ENCODE peak calls at places on chromosomes 3 and 15, in ten cellular contexts. One of them, this sample, is unnamed.

GRCh38 chr15:91522609-91523332 is 330.7 kb upstream of the SLCO3A1 start:
- DNase-seq in fibroblast of pulmonary artery: peak
- DNase-seq in hippocampal formation: peak
- DNase-seq in posterior cingulate gyrus: peak
- DNase-seq in RCC 7860: peak
- DNase-seq in tibial artery: no peak
- DNase-seq in nephron progenitor cell: no peak
- DNase-seq in Karpas-422: no peak
- DNase-seq in neural progenitor cell: peak
- DNase-seq in NCI-H460: no peak
- DNase-seq in this sample: no peak

GRCh38 chr3:107997666-107998065 is 93.2 kb downstream of the CD47 start:
- DNase-seq in tibial artery: no peak
- DNase-seq in neural progenitor cell: no peak
- DNase-seq in RCC 7860: no peak
- DNase-seq in NCI-H460: no peak
- DNase-seq in posterior cingulate gyrus: no peak
- DNase-seq in nephron progenitor cell: no peak
- DNase-seq in fibroblast of pulmonary artery: no peak
- DNase-seq in hippocampal formation: no peak
- DNase-seq in Karpas-422: no peak
- DNase-seq in this sample: no peak

GRCh38 chr15:43189296-43189695 is 4.1 kb downstream of the CCNDBP1 start:
- DNase-seq in RCC 7860: no peak
- DNase-seq in posterior cingulate gyrus: no peak
- DNase-seq in nephron progenitor cell: no peak
- DNase-seq in fibroblast of pulmonary artery: no peak
- DNase-seq in tibial artery: no peak
- DNase-seq in hippocampal formation: no peak
- DNase-seq in Karpas-422: no peak
- DNase-seq in neural progenitor cell: no peak
- DNase-seq in NCI-H460: no peak
- DNase-seq in this sample: no peak

GRCh38 chr15:81334768-81335447 is 11.0 kb upstream of the STARD5 start:
- DNase-seq in fibroblast of pulmonary artery: peak
- DNase-seq in Karpas-422: no peak
- DNase-seq in NCI-H460: no peak
- DNase-seq in tibial artery: no peak
- DNase-seq in neural progenitor cell: no peak
- DNase-seq in posterior cingulate gyrus: no peak
- DNase-seq in RCC 7860: no peak
- DNase-seq in hippocampal formation: no peak
- DNase-seq in nephron progenitor cell: no peak
- DNase-seq in this sample: no peak

GRCh38 chr3:18499256-18499655 is 74.1 kb upstream of the SATB1 start:
- DNase-seq in Karpas-422: peak
- DNase-seq in tibial artery: no peak
- DNase-seq in NCI-H460: no peak
- DNase-seq in fibroblast of pulmonary artery: no peak
- DNase-seq in nephron progenitor cell: no peak
- DNase-seq in RCC 7860: no peak
- DNase-seq in hippocampal formation: no peak
- DNase-seq in posterior cingulate gyrus: no peak
- DNase-seq in neural progenitor cell: no peak
- DNase-seq in this sample: peak

GRCh38 chr3:195705081-195705991 is 15.4 kb upstream of the MUC20 start:
- DNase-seq in tibial artery: no peak
- DNase-seq in neural progenitor cell: no peak
- DNase-seq in NCI-H460: no peak
- DNase-seq in fibroblast of pulmonary artery: no peak
- DNase-seq in posterior cingulate gyrus: no peak
- DNase-seq in Karpas-422: peak
- DNase-seq in hippocampal formation: no peak
- DNase-seq in RCC 7860: no peak
- DNase-seq in nephron progenitor cell: no peak
- DNase-seq in this sample: no peak

GRCh38 chr15:90871097-90871715 is 2.8 kb downstream of the FURIN start:
- DNase-seq in neural progenitor cell: peak
- DNase-seq in NCI-H460: no peak
- DNase-seq in nephron progenitor cell: peak
- DNase-seq in Karpas-422: peak
- DNase-seq in posterior cingulate gyrus: no peak
- DNase-seq in RCC 7860: no peak
- DNase-seq in hippocampal formation: peak
- DNase-seq in tibial artery: no peak
- DNase-seq in fibroblast of pulmonary artery: no peak
- DNase-seq in this sample: peak

GRCh38 chr3:45441570-45442313 is 53.4 kb downstream of the LARS2 start:
- DNase-seq in nephron progenitor cell: no peak
- DNase-seq in fibroblast of pulmonary artery: no peak
- DNase-seq in tibial artery: no peak
- DNase-seq in posterior cingulate gyrus: no peak
- DNase-seq in neural progenitor cell: no peak
- DNase-seq in Karpas-422: no peak
- DNase-seq in hippocampal formation: no peak
- DNase-seq in RCC 7860: no peak
- DNase-seq in NCI-H460: no peak
- DNase-seq in this sample: no peak

GRCh38 chr3:15064299-15064834 is 748 bp downstream of the MRPS25 start:
- DNase-seq in tibial artery: no peak
- DNase-seq in NCI-H460: no peak
- DNase-seq in fibroblast of pulmonary artery: peak
- DNase-seq in RCC 7860: no peak
- DNase-seq in hippocampal formation: no peak
- DNase-seq in Karpas-422: peak
- DNase-seq in nephron progenitor cell: peak
- DNase-seq in neural progenitor cell: peak
- DNase-seq in posterior cingulate gyrus: no peak
- DNase-seq in this sample: no peak

GRCh38 chr15:77495806-77496589 is 75.3 kb downstream of the HMG20A start:
- DNase-seq in Karpas-422: no peak
- DNase-seq in NCI-H460: no peak
- DNase-seq in RCC 7860: no peak
- DNase-seq in hippocampal formation: no peak
- DNase-seq in posterior cingulate gyrus: peak
- DNase-seq in nephron progenitor cell: no peak
- DNase-seq in neural progenitor cell: peak
- DNase-seq in tibial artery: peak
- DNase-seq in fibroblast of pulmonary artery: peak
- DNase-seq in this sample: no peak

GRCh38 chr3:69658514-69658913 is 80.8 kb upstream of the MITF start:
- DNase-seq in hippocampal formation: no peak
- DNase-seq in NCI-H460: no peak
- DNase-seq in fibroblast of pulmonary artery: no peak
- DNase-seq in RCC 7860: no peak
- DNase-seq in Karpas-422: no peak
- DNase-seq in neural progenitor cell: no peak
- DNase-seq in tibial artery: no peak
- DNase-seq in nephron progenitor cell: no peak
- DNase-seq in posterior cingulate gyrus: no peak
- DNase-seq in this sample: no peak

GRCh38 chr3:44942202-44942921 is 33.6 kb downstream of the ZDHHC3 start:
- DNase-seq in posterior cingulate gyrus: no peak
- DNase-seq in neural progenitor cell: no peak
- DNase-seq in nephron progenitor cell: no peak
- DNase-seq in NCI-H460: no peak
- DNase-seq in Karpas-422: no peak
- DNase-seq in RCC 7860: peak
- DNase-seq in hippocampal formation: no peak
- DNase-seq in tibial artery: no peak
- DNase-seq in fibroblast of pulmonary artery: peak
- DNase-seq in this sample: no peak

GRCh38 chr15:92205255-92205739 is 188.4 kb upstream of the ST8SIA2 start:
- DNase-seq in Karpas-422: peak
- DNase-seq in NCI-H460: no peak
- DNase-seq in hippocampal formation: no peak
- DNase-seq in RCC 7860: no peak
- DNase-seq in tibial artery: no peak
- DNase-seq in nephron progenitor cell: no peak
- DNase-seq in fibroblast of pulmonary artery: no peak
- DNase-seq in posterior cingulate gyrus: peak
- DNase-seq in neural progenitor cell: peak
- DNase-seq in this sample: no peak

GRCh38 chr3:49940667-49941249 is 808 bp downstream of the RBM6 start:
- DNase-seq in Karpas-422: peak
- DNase-seq in fibroblast of pulmonary artery: no peak
- DNase-seq in NCI-H460: no peak
- DNase-seq in tibial artery: no peak
- DNase-seq in neural progenitor cell: no peak
- DNase-seq in hippocampal formation: no peak
- DNase-seq in nephron progenitor cell: no peak
- DNase-seq in posterior cingulate gyrus: no peak
- DNase-seq in RCC 7860: no peak
- DNase-seq in this sample: no peak

GRCh38 chr3:102069211-102069662 is 219.9 kb downstream of the NFKBIZ start:
- DNase-seq in hippocampal formation: no peak
- DNase-seq in tibial artery: no peak
- DNase-seq in posterior cingulate gyrus: no peak
- DNase-seq in NCI-H460: no peak
- DNase-seq in neural progenitor cell: no peak
- DNase-seq in fibroblast of pulmonary artery: peak
- DNase-seq in Karpas-422: no peak
- DNase-seq in nephron progenitor cell: no peak
- DNase-seq in RCC 7860: peak
- DNase-seq in this sample: no peak

GRCh38 chr3:187947927-187948682 is 202.8 kb upstream of the BCL6 start:
- DNase-seq in nephron progenitor cell: no peak
- DNase-seq in NCI-H460: no peak
- DNase-seq in RCC 7860: no peak
- DNase-seq in neural progenitor cell: no peak
- DNase-seq in fibroblast of pulmonary artery: no peak
- DNase-seq in Karpas-422: no peak
- DNase-seq in tibial artery: no peak
- DNase-seq in hippocampal formation: no peak
- DNase-seq in posterior cingulate gyrus: no peak
- DNase-seq in this sample: no peak

GRCh38 chr3:71658131-71658530 is 67.1 kb downstream of the EIF4E3 start:
- DNase-seq in posterior cingulate gyrus: peak
- DNase-seq in fibroblast of pulmonary artery: peak
- DNase-seq in tibial artery: peak
- DNase-seq in RCC 7860: no peak
- DNase-seq in Karpas-422: peak
- DNase-seq in nephron progenitor cell: no peak
- DNase-seq in NCI-H460: no peak
- DNase-seq in hippocampal formation: peak
- DNase-seq in neural progenitor cell: no peak
- DNase-seq in this sample: no peak

GRCh38 chr3:192816274-192816853 is 89.0 kb upstream of the FGF12 start:
- DNase-seq in tibial artery: no peak
- DNase-seq in RCC 7860: peak
- DNase-seq in nephron progenitor cell: peak
- DNase-seq in neural progenitor cell: peak
- DNase-seq in Karpas-422: peak
- DNase-seq in NCI-H460: peak
- DNase-seq in posterior cingulate gyrus: no peak
- DNase-seq in fibroblast of pulmonary artery: peak
- DNase-seq in hippocampal formation: no peak
- DNase-seq in this sample: no peak

GRCh38 chr3:40924559-40925058 is 274.7 kb upstream of the CTNNB1 start:
- DNase-seq in NCI-H460: no peak
- DNase-seq in neural progenitor cell: no peak
- DNase-seq in fibroblast of pulmonary artery: no peak
- DNase-seq in nephron progenitor cell: no peak
- DNase-seq in posterior cingulate gyrus: no peak
- DNase-seq in tibial artery: no peak
- DNase-seq in Karpas-422: no peak
- DNase-seq in RCC 7860: no peak
- DNase-seq in hippocampal formation: no peak
- DNase-seq in this sample: no peak

GRCh38 chr15:75211436-75212199 is 9.9 kb downstream of the C15orf39 start:
- DNase-seq in Karpas-422: no peak
- DNase-seq in RCC 7860: no peak
- DNase-seq in NCI-H460: no peak
- DNase-seq in posterior cingulate gyrus: no peak
- DNase-seq in fibroblast of pulmonary artery: no peak
- DNase-seq in hippocampal formation: no peak
- DNase-seq in nephron progenitor cell: no peak
- DNase-seq in neural progenitor cell: no peak
- DNase-seq in tibial artery: no peak
- DNase-seq in this sample: no peak

GRCh38 chr3:32961189-32961715 is 9.8 kb downstream of the CCR4 start:
- DNase-seq in RCC 7860: no peak
- DNase-seq in nephron progenitor cell: no peak
- DNase-seq in posterior cingulate gyrus: no peak
- DNase-seq in hippocampal formation: no peak
- DNase-seq in tibial artery: no peak
- DNase-seq in neural progenitor cell: no peak
- DNase-seq in NCI-H460: no peak
- DNase-seq in Karpas-422: no peak
- DNase-seq in fibroblast of pulmonary artery: no peak
- DNase-seq in this sample: no peak

GRCh38 chr3:52836471-52836845 is 1.6 kb upstream of the MUSTN1 start:
- DNase-seq in NCI-H460: no peak
- DNase-seq in hippocampal formation: no peak
- DNase-seq in posterior cingulate gyrus: no peak
- DNase-seq in Karpas-422: no peak
- DNase-seq in tibial artery: no peak
- DNase-seq in RCC 7860: no peak
- DNase-seq in neural progenitor cell: no peak
- DNase-seq in fibroblast of pulmonary artery: no peak
- DNase-seq in nephron progenitor cell: no peak
- DNase-seq in this sample: no peak

GRCh38 chr3:43286886-43287301 is 554 bp downstream of the SNRK start:
- DNase-seq in tibial artery: no peak
- DNase-seq in neural progenitor cell: peak
- DNase-seq in nephron progenitor cell: no peak
- DNase-seq in hippocampal formation: peak
- DNase-seq in posterior cingulate gyrus: peak
- DNase-seq in fibroblast of pulmonary artery: no peak
- DNase-seq in NCI-H460: no peak
- DNase-seq in Karpas-422: peak
- DNase-seq in RCC 7860: no peak
- DNase-seq in this sample: no peak

This sample was measured in naive B cell.